ENCODE peak calls at places on chromosome 13, in six cellular contexts. One of them, this sample, is unnamed.

GRCh38 chr13:33490461-33491327 is 205.1 kb upstream of the STARD13 start:
- DNase-seq in thoracic aorta: no peak
- DNase-seq in Caco-2: no peak
- DNase-seq in heart left ventricle: no peak
- DNase-seq in body of pancreas: no peak
- DNase-seq in BE2C: no peak
- DNase-seq in this sample: no peak

GRCh38 chr13:26498524-26499208 is 58.8 kb upstream of the WASF3 start:
- DNase-seq in body of pancreas: no peak
- DNase-seq in heart left ventricle: no peak
- DNase-seq in BE2C: no peak
- DNase-seq in Caco-2: no peak
- DNase-seq in thoracic aorta: no peak
- DNase-seq in this sample: no peak

GRCh38 chr13:44399045-44399444 is 25.4 kb downstream of the SERP2 start:
- DNase-seq in BE2C: no peak
- DNase-seq in Caco-2: no peak
- DNase-seq in body of pancreas: no peak
- DNase-seq in heart left ventricle: no peak
- DNase-seq in thoracic aorta: no peak
- DNase-seq in this sample: no peak

GRCh38 chr13:30520571-30520970 is 54.8 kb upstream of the HMGB1 start:
- DNase-seq in BE2C: no peak
- DNase-seq in heart left ventricle: no peak
- DNase-seq in thoracic aorta: no peak
- DNase-seq in body of pancreas: no peak
- DNase-seq in Caco-2: no peak
- DNase-seq in this sample: peak; percentile 21

GRCh38 chr13:97198753-97199152 is 23.4 kb upstream of the MBNL2 start:
- DNase-seq in Caco-2: no peak
- DNase-seq in body of pancreas: no peak
- DNase-seq in BE2C: no peak
- DNase-seq in heart left ventricle: no peak
- DNase-seq in thoracic aorta: no peak
- DNase-seq in this sample: no peak

GRCh38 chr13:39051157-39051556 is 12.9 kb downstream of the NHLRC3 start:
- DNase-seq in heart left ventricle: no peak
- DNase-seq in BE2C: no peak
- DNase-seq in body of pancreas: no peak
- DNase-seq in thoracic aorta: no peak
- DNase-seq in Caco-2: no peak
- DNase-seq in this sample: no peak

GRCh38 chr13:79385694-79386093 is 20.4 kb downstream of the RBM26 start:
- DNase-seq in body of pancreas: no peak
- DNase-seq in BE2C: no peak
- DNase-seq in heart left ventricle: no peak
- DNase-seq in Caco-2: no peak
- DNase-seq in thoracic aorta: no peak
- DNase-seq in this sample: no peak

GRCh38 chr13:66076417-66076816 is 1153.7 kb downstream of the PCDH9 start:
- DNase-seq in thoracic aorta: no peak
- DNase-seq in BE2C: no peak
- DNase-seq in body of pancreas: no peak
- DNase-seq in Caco-2: no peak
- DNase-seq in heart left ventricle: no peak
- DNase-seq in this sample: no peak

GRCh38 chr13:35744566-35745203 is 268.2 kb upstream of the MAB21L1 start:
- DNase-seq in Caco-2: no peak
- DNase-seq in heart left ventricle: no peak
- DNase-seq in BE2C: peak; percentile 11
- DNase-seq in body of pancreas: no peak
- DNase-seq in thoracic aorta: no peak
- DNase-seq in this sample: no peak

GRCh38 chr13:20702945-20703784 is at the start of gene IL17D:
- DNase-seq in thoracic aorta: no peak
- DNase-seq in Caco-2: peak; percentile 55
- DNase-seq in body of pancreas: peak; percentile 36
- DNase-seq in BE2C: peak; percentile 52
- DNase-seq in heart left ventricle: no peak
- DNase-seq in this sample: no peak

GRCh38 chr13:34733720-34734119 is 208.3 kb upstream of the NBEA start:
- DNase-seq in BE2C: no peak
- DNase-seq in heart left ventricle: no peak
- DNase-seq in Caco-2: no peak
- DNase-seq in thoracic aorta: no peak
- DNase-seq in body of pancreas: no peak
- DNase-seq in this sample: no peak

GRCh38 chr13:103788061-103788652 is 721.9 kb upstream of the SLC10A2 start:
- DNase-seq in Caco-2: no peak
- DNase-seq in thoracic aorta: no peak
- DNase-seq in heart left ventricle: peak; percentile 31
- DNase-seq in BE2C: peak; percentile 58
- DNase-seq in body of pancreas: no peak
- DNase-seq in this sample: no peak

GRCh38 chr13:88051746-88052482 is 380.7 kb downstream of the SLITRK5 start:
- DNase-seq in body of pancreas: no peak
- DNase-seq in heart left ventricle: no peak
- DNase-seq in thoracic aorta: no peak
- DNase-seq in Caco-2: no peak
- DNase-seq in BE2C: peak; percentile 12
- DNase-seq in this sample: no peak
- H3K36me3 ChIP-seq in body of pancreas: no peaks in the 10 kb centered on the region
- H3K36me3 ChIP-seq in heart left ventricle: no peaks in the 10 kb centered on the region
- H3K36me3 ChIP-seq in thoracic aorta: no peaks in the 10 kb centered on the region
- H3K36me3 ChIP-seq in Caco-2: no peaks in the 10 kb centered on the region
- H3K36me3 ChIP-seq in BE2C: no peaks in the 10 kb centered on the region
- H3K36me3 ChIP-seq in this sample: no peaks in the 10 kb centered on the region

GRCh38 chr13:99614465-99614885 is 113.2 kb downstream of the TM9SF2 start:
- DNase-seq in thoracic aorta: no peak
- DNase-seq in BE2C: peak; percentile 32
- DNase-seq in body of pancreas: peak; percentile 83
- DNase-seq in Caco-2: peak; percentile 47
- DNase-seq in heart left ventricle: no peak
- DNase-seq in this sample: no peak
- TF ChIP-seq CTCF in thoracic aorta: no peak
- TF ChIP-seq CTCF in BE2C: peak; percentile 55
- TF ChIP-seq CTCF in body of pancreas: peak; percentile 43
- TF ChIP-seq CTCF in Caco-2: peak; percentile 70
- TF ChIP-seq CTCF in heart left ventricle: no peak
- TF ChIP-seq CTCF in this sample: peak; percentile 17

DNA sequence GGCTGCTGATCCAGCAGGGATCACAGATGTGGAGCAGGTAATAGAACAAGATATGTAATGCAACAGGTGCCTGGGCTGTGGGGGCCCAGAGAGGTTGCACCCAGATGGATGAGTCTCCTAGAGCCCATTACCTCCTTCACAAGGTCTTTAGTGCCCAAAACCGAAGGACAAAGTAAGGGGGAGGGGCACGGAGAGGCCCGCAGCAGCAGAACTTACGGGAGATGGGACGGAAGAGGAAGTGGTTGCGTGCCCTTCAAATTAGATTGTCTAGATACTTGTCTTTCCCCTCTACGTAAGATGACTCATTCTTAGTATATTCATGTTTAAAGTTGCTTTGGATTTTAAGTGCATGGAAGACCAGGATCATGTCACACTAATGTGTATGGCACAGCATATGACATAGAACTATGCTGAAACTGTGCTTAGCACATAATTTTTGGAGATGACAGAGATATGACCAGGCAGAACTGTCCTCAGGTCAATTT is 5.7 kb upstream of the MRPS31 start:
- DNase-seq in heart left ventricle: no peak
- DNase-seq in body of pancreas: no peak
- DNase-seq in Caco-2: no peak
- DNase-seq in BE2C: no peak
- DNase-seq in thoracic aorta: no peak
- DNase-seq in this sample: no peak
- H3K4me3 ChIP-seq in heart left ventricle: no peak overlapping the region
- H3K4me3 ChIP-seq in body of pancreas: no peak overlapping the region
- H3K4me3 ChIP-seq in Caco-2: no peak overlapping the region
- H3K4me3 ChIP-seq in BE2C: no peak overlapping the region
- H3K4me3 ChIP-seq in thoracic aorta: peak overlapping the region; percentile 57
- H3K4me3 ChIP-seq in this sample: no peak overlapping the region

DNA sequence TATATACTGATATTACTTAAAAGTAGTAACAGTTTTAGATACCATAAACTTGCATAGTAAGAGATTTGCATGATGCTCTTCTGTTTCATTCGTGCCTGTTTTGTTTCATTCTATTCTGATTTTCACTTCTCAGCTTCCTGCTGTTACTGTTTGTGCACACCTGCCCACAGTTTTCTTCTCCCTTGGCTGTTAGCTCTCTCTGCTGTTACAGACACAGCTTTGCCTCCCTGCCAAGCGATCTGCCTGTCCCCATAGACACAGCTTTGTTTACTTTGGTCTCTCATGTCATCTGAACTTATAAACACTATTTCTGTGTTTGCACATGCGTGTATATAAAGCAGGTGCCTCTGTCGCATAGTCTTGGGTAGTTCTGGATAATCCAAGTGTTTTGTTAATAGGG is 21.4 kb upstream of the UPF3A start:
- DNase-seq in BE2C: no peak
- DNase-seq in body of pancreas: peak; percentile 50
- DNase-seq in Caco-2: no peak
- DNase-seq in heart left ventricle: no peak
- DNase-seq in thoracic aorta: no peak
- DNase-seq in this sample: no peak
- H3K36me3 ChIP-seq in BE2C: peaks cover 72% of the 10 kb centered on the region
- H3K36me3 ChIP-seq in body of pancreas: peaks cover 19% of the 10 kb centered on the region
- H3K36me3 ChIP-seq in Caco-2: peaks cover 2% of the 10 kb centered on the region
- H3K36me3 ChIP-seq in heart left ventricle: peaks cover 100% of the 10 kb centered on the region
- H3K36me3 ChIP-seq in thoracic aorta: peaks cover 51% of the 10 kb centered on the region
- H3K36me3 ChIP-seq in this sample: peaks cover 20% of the 10 kb centered on the region

GRCh38 chr13:59176775-59177174 is 987.0 kb downstream of the DIAPH3 start:
- DNase-seq in body of pancreas: no peak
- DNase-seq in Caco-2: peak; percentile 12
- DNase-seq in thoracic aorta: no peak
- DNase-seq in BE2C: no peak
- DNase-seq in heart left ventricle: no peak
- DNase-seq in this sample: no peak
- TF ChIP-seq CTCF in body of pancreas: no peak
- TF ChIP-seq CTCF in Caco-2: peak; percentile 42
- TF ChIP-seq CTCF in thoracic aorta: no peak
- TF ChIP-seq CTCF in BE2C: peak; percentile 51
- TF ChIP-seq CTCF in heart left ventricle: no peak
- TF ChIP-seq CTCF in this sample: peak; percentile 25

GRCh38 chr13:49374585-49375290 is 69.1 kb downstream of the CAB39L start:
- DNase-seq in BE2C: no peak
- DNase-seq in thoracic aorta: no peak
- DNase-seq in heart left ventricle: no peak
- DNase-seq in Caco-2: no peak
- DNase-seq in body of pancreas: no peak
- DNase-seq in this sample: peak; percentile 53
- H3K4me3 ChIP-seq in BE2C: no peak overlapping the region
- H3K4me3 ChIP-seq in thoracic aorta: no peak overlapping the region
- H3K4me3 ChIP-seq in heart left ventricle: no peak overlapping the region
- H3K4me3 ChIP-seq in Caco-2: no peak overlapping the region
- H3K4me3 ChIP-seq in body of pancreas: no peak overlapping the region
- H3K4me3 ChIP-seq in this sample: no peak overlapping the region

GRCh38 chr13:28336193-28336657 is 158.7 kb downstream of the FLT1 start:
- DNase-seq in heart left ventricle: peak; percentile 53
- DNase-seq in thoracic aorta: no peak
- DNase-seq in BE2C: no peak
- DNase-seq in Caco-2: no peak
- DNase-seq in body of pancreas: no peak
- DNase-seq in this sample: no peak

GRCh38 chr13:28338202-28338601 is 156.7 kb downstream of the FLT1 start:
- DNase-seq in body of pancreas: no peak
- DNase-seq in Caco-2: no peak
- DNase-seq in BE2C: no peak
- DNase-seq in thoracic aorta: no peak
- DNase-seq in heart left ventricle: no peak
- DNase-seq in this sample: no peak

GRCh38 chr13:28329395-28330158 is 165.4 kb downstream of the FLT1 start:
- DNase-seq in body of pancreas: no peak
- DNase-seq in thoracic aorta: peak; percentile 13
- DNase-seq in heart left ventricle: peak; percentile 45
- DNase-seq in Caco-2: no peak
- DNase-seq in BE2C: no peak
- DNase-seq in this sample: peak; percentile 91

GRCh38 chr13:28337196-28338045 is 157.5 kb downstream of the FLT1 start:
- DNase-seq in thoracic aorta: no peak
- DNase-seq in body of pancreas: no peak
- DNase-seq in Caco-2: no peak
- DNase-seq in BE2C: no peak
- DNase-seq in heart left ventricle: no peak
- DNase-seq in this sample: peak; percentile 71

DNA sequence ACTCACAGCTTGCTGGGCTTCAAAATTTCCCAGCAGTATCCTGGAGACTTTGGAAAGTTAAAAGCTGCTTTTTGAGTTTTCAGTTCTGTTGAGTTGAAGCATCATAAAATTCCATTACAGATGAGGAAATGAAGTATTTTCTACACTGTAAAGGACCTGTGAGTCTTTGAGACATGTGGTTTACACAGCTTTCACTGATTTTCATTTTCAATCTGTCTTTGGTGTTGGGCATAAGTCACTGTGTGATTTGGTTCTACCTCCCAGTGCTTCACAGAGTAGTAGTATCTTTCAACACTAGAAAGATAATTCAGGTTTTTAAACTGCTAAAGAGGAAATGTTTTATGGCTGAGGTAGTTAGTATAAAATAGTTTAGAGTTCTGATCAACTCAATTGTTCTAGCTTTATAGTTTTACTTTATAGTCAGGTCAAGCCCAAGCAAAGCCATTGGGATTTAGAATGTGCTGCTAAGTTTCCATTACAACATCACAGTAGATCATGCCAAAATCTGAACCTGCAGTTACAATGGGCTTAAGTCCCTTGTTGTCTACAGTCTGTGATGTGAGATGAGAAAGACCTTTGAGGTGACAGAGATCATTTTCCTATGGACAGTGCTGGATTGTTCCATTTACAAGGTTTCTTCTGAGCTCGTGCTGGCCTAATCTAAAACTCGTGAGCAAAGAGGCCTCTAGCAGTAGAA is 161.6 kb downstream of the FLT1 start:
- DNase-seq in heart left ventricle: no peak
- DNase-seq in BE2C: no peak
- DNase-seq in Caco-2: no peak
- DNase-seq in body of pancreas: no peak
- DNase-seq in thoracic aorta: no peak
- DNase-seq in this sample: no peak
- H3K36me3 ChIP-seq in heart left ventricle: peaks cover 14% of the 10 kb centered on the region
- H3K36me3 ChIP-seq in BE2C: no peaks in the 10 kb centered on the region
- H3K36me3 ChIP-seq in Caco-2: no peaks in the 10 kb centered on the region
- H3K36me3 ChIP-seq in body of pancreas: no peaks in the 10 kb centered on the region
- H3K36me3 ChIP-seq in thoracic aorta: no peaks in the 10 kb centered on the region
- H3K36me3 ChIP-seq in this sample: no peaks in the 10 kb centered on the region

GRCh38 chr13:102089177-102089576 is 312.7 kb downstream of the FGF14 start:
- DNase-seq in BE2C: no peak
- DNase-seq in body of pancreas: no peak
- DNase-seq in Caco-2: no peak
- DNase-seq in heart left ventricle: no peak
- DNase-seq in thoracic aorta: no peak
- DNase-seq in this sample: no peak
- TF ChIP-seq CTCF in BE2C: peak; percentile 51
- TF ChIP-seq CTCF in body of pancreas: no peak
- TF ChIP-seq CTCF in Caco-2: peak; percentile 25
- TF ChIP-seq CTCF in heart left ventricle: no peak
- TF ChIP-seq CTCF in thoracic aorta: peak; percentile 19
- TF ChIP-seq CTCF in this sample: peak; percentile 20